ENCODE peak calls at places on chromosomes 4 and X, in four cellular contexts. Z, P, U and H are unnamed samples.

GRCh38 chrX:100048156-100048555 is 361.9 kb downstream of the PCDH19 start:
- DNase-seq in Z (no peak), U (no peak), P (no peak), H (no peak)

GRCh38 chr4:108783666-108784463 is 21.0 kb upstream of the ETNPPL start:
- DNase-seq in U (no peak), P (no peak), Z (no peak), H (no peak)

GRCh38 chr4:55762815-55763214 is 56.8 kb upstream of the EXOC1L start:
- DNase-seq in Z (no peak), P (peak), U (no peak), H (no peak)

GRCh38 chrX:54825716-54826428 is 18.3 kb downstream of the MAGED2 start:
- DNase-seq in Z (no peak), P (no peak), U (no peak), H (no peak)

GRCh38 chr4:88897180-88897579 is 159.8 kb downstream of the FAM13A start:
- DNase-seq in U (no peak), P (no peak), Z (no peak), H (no peak)

GRCh38 chr4:83197555-83198235 is 83.2 kb upstream of the PLAC8 start:
- DNase-seq in P (no peak), Z (no peak), U (no peak), H (no peak)

GRCh38 chrX:150502979-150503897 is 65.2 kb upstream of the MTM1 start:
- DNase-seq in Z (no peak), U (no peak), P (no peak), H (no peak)

GRCh38 chrX:119093991-119094741 is 21.4 kb downstream of the CT47C1 start:
- DNase-seq in U (no peak), Z (no peak), P (no peak), H (no peak)

GRCh38 chr4:168931215-168931650 is 78.8 kb downstream of the CBR4 start:
- DNase-seq in Z (no peak), U (no peak), P (no peak), H (no peak)
- H3K27ac ChIP-seq in Z (no peak), U (no peak), P (no peak), H (no peak)

DNA sequence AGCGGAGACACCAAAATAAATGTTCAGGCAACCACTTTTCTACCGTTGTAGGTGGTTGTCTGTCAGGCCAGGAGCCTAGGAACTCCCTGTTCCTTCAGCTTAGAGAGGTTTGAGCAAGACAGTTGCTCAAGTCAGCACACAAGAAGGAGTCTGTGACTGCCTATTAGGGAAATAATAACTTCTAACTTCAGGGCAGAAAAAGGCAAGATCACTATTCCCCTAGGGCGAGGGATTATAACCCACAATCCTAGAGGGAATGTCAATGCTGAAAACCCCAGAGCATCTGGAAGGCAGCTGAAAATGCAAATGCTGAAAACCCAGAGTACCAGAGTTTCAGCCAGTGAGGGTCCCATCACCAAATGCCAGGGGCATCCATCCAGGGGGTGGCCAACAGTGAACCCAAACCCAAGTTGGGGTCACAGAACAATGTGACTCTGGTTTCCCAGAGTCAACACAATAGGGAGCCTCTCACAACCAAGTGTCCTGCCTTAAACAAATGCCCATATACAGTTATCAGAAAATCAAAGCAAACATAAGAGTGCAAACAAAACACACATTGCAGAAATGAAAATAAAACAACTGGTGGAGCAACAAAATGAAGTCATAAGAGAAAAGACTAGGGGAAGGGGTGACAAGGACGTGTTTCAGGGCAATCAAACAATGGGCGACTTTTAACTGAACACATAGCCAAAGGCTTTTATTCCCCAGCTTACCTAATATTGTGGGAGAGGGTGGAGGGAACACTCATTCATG is 27.6 kb downstream of the MORF4L2 start:
- DNase-seq in U (no peak), P (no peak), Z (no peak), H (no peak)
- H3K27ac ChIP-seq in U (no peak), P (no peak), Z (no peak), H (no peak)

DNA sequence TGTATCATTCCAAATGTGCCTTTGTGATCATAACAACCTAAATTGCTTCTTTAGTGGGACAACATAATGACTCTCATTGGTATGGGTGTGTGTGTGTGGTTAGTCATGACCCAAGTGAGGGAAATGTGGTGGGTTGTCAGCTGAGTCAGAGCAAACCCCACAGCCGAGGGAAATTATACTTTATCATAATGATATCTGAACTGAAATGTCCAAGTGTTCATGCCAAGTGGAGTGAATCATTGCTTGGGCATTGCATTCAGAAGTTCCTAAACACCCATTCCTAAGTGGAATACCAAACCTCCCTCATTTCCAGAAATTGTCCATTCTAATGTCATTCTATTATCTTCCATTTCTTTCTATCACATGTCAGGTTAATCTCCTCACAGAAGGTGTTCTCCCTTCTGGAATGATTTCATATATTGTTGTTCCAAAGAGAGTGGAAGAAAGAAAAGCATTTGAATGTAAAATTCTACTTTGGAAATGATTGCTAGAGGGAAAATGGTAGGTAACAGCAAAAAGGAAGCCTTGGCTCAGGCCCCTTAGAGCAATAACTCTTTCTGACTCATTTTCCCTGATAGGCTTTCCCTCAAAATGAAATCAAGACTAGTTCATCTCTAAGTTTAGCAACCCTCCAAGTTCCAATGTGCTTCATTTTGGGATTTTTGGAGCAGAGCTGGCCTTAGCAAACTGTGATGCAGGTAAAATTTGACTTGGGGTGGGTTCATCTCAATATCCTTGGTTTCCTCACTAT is 230.7 kb upstream of the KCNIP4 start:
- DNase-seq in Z (no peak), U (no peak), P (no peak), H (no peak)
- H3K27ac ChIP-seq in Z (no peak), U (no peak), P (no peak), H (no peak)

GRCh38 chr4:175970734-175971133 is 94.9 kb upstream of the WDR17 start:
- DNase-seq in Z (no peak), U (no peak), P (peak), H (no peak)
- H3K27ac ChIP-seq in Z (no peak), U (no peak), P (no peak), H (peak)

DNA sequence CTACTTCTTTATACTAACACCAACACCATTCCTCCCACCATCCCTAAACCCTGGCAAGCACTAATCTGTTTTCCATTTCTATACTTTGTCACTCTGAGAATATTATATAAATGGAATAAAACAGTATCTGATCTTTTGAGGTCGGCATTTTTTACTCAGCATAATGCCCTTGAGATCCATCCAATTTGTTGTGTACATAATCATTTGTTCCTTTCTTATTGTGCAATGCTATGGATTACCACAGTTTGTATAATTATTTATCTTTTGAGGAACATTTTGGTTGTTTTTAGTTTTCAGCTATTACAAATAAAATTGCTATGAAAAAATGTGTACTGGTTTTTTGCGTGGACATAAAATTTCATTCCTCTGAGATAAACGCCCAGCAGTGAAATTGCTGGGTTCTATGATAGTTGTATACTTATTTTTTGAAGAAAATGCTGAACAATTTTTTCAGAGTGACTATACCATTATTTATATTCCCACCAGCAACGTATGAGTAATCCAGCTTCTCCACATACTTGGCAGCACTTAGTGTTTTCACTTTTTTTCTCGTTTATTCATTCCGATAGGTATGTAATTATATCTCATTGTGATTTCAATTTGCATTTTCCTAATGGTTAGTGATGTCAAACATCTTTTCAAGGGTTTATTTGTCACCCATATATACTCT is 154.3 kb upstream of the DCAF8L1 start:
- DNase-seq in U (no peak), P (no peak), Z (no peak), H (no peak)
- H3K27ac ChIP-seq in U (no peak), P (no peak), Z (no peak), H (no peak)

GRCh38 chrX:53684415-53685192 is 1.9 kb downstream of the HUWE1 start:
- DNase-seq in P (no peak), Z (no peak), U (no peak), H (no peak)
- H3K27ac ChIP-seq in P (peak), Z (peak), U (peak), H (peak)

DNA sequence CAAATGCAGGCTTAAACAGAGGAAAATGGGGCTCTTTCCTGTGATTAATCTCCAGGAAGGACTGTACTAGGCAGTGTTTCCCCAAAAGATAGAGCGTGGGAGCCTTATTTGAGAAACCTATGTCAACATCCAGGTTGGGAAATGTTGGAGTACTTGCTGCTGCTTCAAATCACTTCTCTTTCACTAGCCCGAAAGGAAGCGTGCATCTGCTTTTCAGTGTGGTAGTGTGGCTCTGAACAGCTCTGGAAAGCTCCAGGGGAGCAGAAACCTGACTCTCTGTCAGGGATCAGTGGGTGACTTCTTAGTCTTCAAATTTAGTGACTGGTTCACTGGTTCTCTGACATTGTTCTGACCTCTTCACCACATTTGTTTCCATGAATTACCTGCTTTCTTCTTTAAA is 36.8 kb downstream of the DLG3 start:
- DNase-seq in U (no peak), Z (no peak), P (peak), H (no peak)
- H3K27ac ChIP-seq in U (peak), Z (no peak), P (peak), H (no peak)

GRCh38 chr4:102501635-102502382 is 650 bp downstream of the NFKB1 start:
- DNase-seq in P (peak), U (peak), Z (peak), H (peak)

GRCh38 chr4:102503831-102504786 is 3.0 kb downstream of the NFKB1 start:
- DNase-seq in P (no peak), U (no peak), Z (no peak), H (no peak)

GRCh38 chr4:102500371-102501175 is 586 bp upstream of the NFKB1 start:
- DNase-seq in P (peak), Z (peak), U (peak), H (peak)

GRCh38 chr4:102503301-102503746 is 2.2 kb downstream of the NFKB1 start:
- DNase-seq in Z (no peak), P (no peak), U (no peak), H (no peak)

DNA sequence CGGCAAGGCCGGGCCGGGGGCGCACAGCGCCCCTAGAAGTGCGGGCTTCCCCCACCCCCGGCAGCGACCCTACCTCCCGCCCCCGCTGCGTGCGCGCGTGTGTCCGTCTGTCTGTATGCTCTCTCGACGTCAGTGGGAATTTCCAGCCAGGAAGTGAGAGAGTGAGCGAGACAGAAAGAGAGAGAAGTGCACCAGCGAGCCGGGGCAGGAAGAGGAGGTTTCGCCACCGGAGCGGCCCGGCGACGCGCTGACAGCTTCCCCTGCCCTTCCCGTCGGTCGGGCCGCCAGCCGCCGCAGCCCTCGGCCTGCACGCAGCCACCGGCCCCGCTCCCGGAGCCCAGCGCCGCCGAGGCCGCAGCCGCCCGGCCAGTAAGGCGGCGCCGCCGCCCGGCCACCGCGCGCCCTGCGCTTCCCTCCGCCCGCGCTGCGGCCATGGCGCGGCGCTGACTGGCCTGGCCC is at the start of gene NFKB1:
- DNase-seq in U (peak), Z (peak), P (peak), H (peak)
- H3K27ac ChIP-seq in U (peak), Z (peak), P (peak), H (peak)

GRCh38 chr4:24774452-24774851 is 20.9 kb upstream of the SOD3 start:
- DNase-seq in P (no peak), U (no peak), Z (no peak), H (no peak)

GRCh38 chr4:24775209-24775608 is 20.2 kb upstream of the SOD3 start:
- DNase-seq in Z (no peak), P (no peak), U (no peak), H (no peak)

GRCh38 chr4:24775750-24776149 is 19.6 kb upstream of the SOD3 start:
- DNase-seq in U (no peak), Z (no peak), P (no peak), H (no peak)

GRCh38 chr4:24778427-24779225 is 16.7 kb upstream of the SOD3 start:
- DNase-seq in P (no peak), Z (peak), U (peak), H (no peak)

GRCh38 chr4:24777528-24777927 is 17.8 kb upstream of the SOD3 start:
- DNase-seq in Z (no peak), U (no peak), P (no peak), H (no peak)
- H3K27ac ChIP-seq in Z (no peak), U (peak), P (no peak), H (no peak)

DNA sequence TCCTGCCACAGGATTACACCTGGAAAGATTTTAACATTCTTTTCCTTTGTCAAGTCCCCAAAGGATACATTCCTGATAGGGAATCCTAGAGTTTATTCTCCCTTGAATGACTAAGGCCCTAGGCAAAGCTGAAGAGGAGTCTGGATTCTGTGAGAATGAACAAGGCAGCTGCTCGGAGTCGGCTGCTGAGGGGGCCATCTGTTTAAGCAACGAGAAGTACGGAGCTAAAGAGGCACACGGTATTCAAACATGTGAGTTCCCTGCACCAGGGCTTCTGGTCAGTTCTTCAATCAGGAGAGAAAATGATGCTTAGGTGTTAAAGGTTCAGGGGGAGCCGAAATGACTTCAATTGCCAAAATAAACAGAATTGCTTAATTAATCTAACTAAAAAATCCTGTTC is 97.6 kb downstream of the MGST2 start:
- DNase-seq in P (peak), Z (no peak), U (no peak), H (no peak)
- H3K27ac ChIP-seq in P (no peak), Z (no peak), U (peak), H (no peak)